ENCODE peak calls at places on chromosomes 1 and 21, in five cellular contexts. B, P, V, R and A are unnamed samples.

GRCh38 chr21:25994758-25995163 is 175.8 kb downstream of the APP start:
- DNase-seq in B (no peak), P (no peak), V (no peak), R (no peak), A (no peak)

GRCh38 chr1:175702079-175702795 is 41.2 kb downstream of the TNR start:
- DNase-seq in B (no peak), P (no peak), V (no peak), R (no peak), A (no peak)

GRCh38 chr1:48082271-48082925 is 85.2 kb upstream of the TRABD2B start:
- DNase-seq in B (no peak), P (no peak), V (no peak), R (peak), A (no peak)

GRCh38 chr21:32702702-32703101 is 25.1 kb downstream of the SYNJ1 start:
- DNase-seq in B (no peak), P (no peak), V (no peak), R (no peak), A (no peak)

GRCh38 chr1:190320952-190321351 is 156.7 kb downstream of the BRINP3 start:
- DNase-seq in B (no peak), P (no peak), V (no peak), R (peak), A (no peak)

GRCh38 chr1:222416001-222416791 is 131.7 kb downstream of the HHIPL2 start:
- DNase-seq in B (no peak), P (no peak), V (peak), R (no peak), A (no peak)

GRCh38 chr21:18384771-18385170 is 18.8 kb downstream of the TMPRSS15 start:
- DNase-seq in B (no peak), P (peak), V (no peak), R (peak), A (peak)

GRCh38 chr1:170593612-170594011 is 61.6 kb downstream of the GORAB start:
- DNase-seq in B (no peak), P (no peak), V (no peak), R (no peak), A (no peak)

GRCh38 chr1:199861020-199861795 is 166.3 kb upstream of the NR5A2 start:
- DNase-seq in B (no peak), P (no peak), V (no peak), R (no peak), A (no peak)

GRCh38 chr1:176691251-176692228 is 228.6 kb downstream of the PAPPA2 start:
- DNase-seq in B (peak), P (peak), V (no peak), R (peak), A (peak)

GRCh38 chr1:22662318-22662717 is 9.3 kb downstream of the C1QB start:
- DNase-seq in B (peak), P (peak), V (no peak), R (peak), A (no peak)

GRCh38 chr1:201353186-201353940 is 24.1 kb downstream of the TNNT2 start:
- DNase-seq in B (no peak), P (no peak), V (no peak), R (no peak), A (no peak)

GRCh38 chr1:154386643-154387352 is 18.3 kb upstream of the IL6R start:
- DNase-seq in B (peak), P (no peak), V (peak), R (no peak), A (no peak)

GRCh38 chr1:172286629-172287076 is 133.8 kb upstream of the C1orf105 start:
- DNase-seq in B (no peak), P (no peak), V (no peak), R (no peak), A (no peak)

GRCh38 chr1:102183711-102184110 is 187.0 kb upstream of the OLFM3 start:
- DNase-seq in B (no peak), P (no peak), V (no peak), R (no peak), A (no peak)

GRCh38 chr1:155909894-155910293 is 1.3 kb downstream of the RIT1 start:
- DNase-seq in B (no peak), P (no peak), V (no peak), R (no peak), A (no peak)

GRCh38 chr21:21247441-21247840 is 249.2 kb downstream of the NCAM2 start:
- DNase-seq in B (no peak), P (no peak), V (no peak), R (no peak), A (no peak)

GRCh38 chr1:84370831-84371394 is 27.4 kb upstream of the DNASE2B start:
- DNase-seq in B (no peak), P (peak), V (no peak), R (no peak), A (no peak)

GRCh38 chr1:226424228-226425003 is 16.5 kb upstream of the PARP1 start:
- DNase-seq in B (no peak), P (peak), V (no peak), R (peak), A (peak)

GRCh38 chr21:44670642-44671432 is 4.1 kb upstream of the KRTAP12-2 start:
- DNase-seq in B (no peak), P (no peak), V (no peak), R (no peak), A (no peak)

GRCh38 chr1:168683871-168684270 is 45.1 kb downstream of the DPT start:
- DNase-seq in B (no peak), P (no peak), V (no peak), R (no peak), A (no peak)

GRCh38 chr1:67135354-67135753 is 584 bp upstream of the C1orf141 start:
- DNase-seq in B (no peak), P (no peak), V (no peak), R (no peak), A (no peak)

GRCh38 chr1:161988413-161988812 is 35.3 kb downstream of the OLFML2B start:
- DNase-seq in B (no peak), P (no peak), V (no peak), R (no peak), A (no peak)

GRCh38 chr1:221715321-221716169 is 26.3 kb downstream of the DUSP10 start:
- DNase-seq in B (no peak), P (peak), V (no peak), R (no peak), A (peak)

GRCh38 chr1:174114106-174114505 is 45.2 kb upstream of the RABGAP1L start:
- DNase-seq in B (no peak), P (no peak), V (no peak), R (no peak), A (no peak)

GRCh38 chr1:243596441-243597183 is 253.4 kb downstream of the AKT3 start:
- DNase-seq in B (no peak), P (no peak), V (peak), R (no peak), A (no peak)

GRCh38 chr1:226827458-226827857 is 43.0 kb upstream of the PSEN2 start:
- DNase-seq in B (peak), P (no peak), V (peak), R (no peak), A (no peak)

GRCh38 chr1:114428083-114428754 is 82.8 kb downstream of the TRIM33 start:
- DNase-seq in B (no peak), P (no peak), V (no peak), R (peak), A (no peak)

GRCh38 chr1:204563324-204563723 is 47.1 kb downstream of the MDM4 start:
- DNase-seq in B (no peak), P (no peak), V (no peak), R (no peak), A (no peak)